ENCODE peak calls at places on chromosomes 2 and 18, in seven cellular contexts. U, X, E, M, T, H and A are unnamed samples.

GRCh38 chr2:151716721-151717120 is 17.6 kb downstream of the NEB start:
- DNase-seq in U (no peak), X (no peak), E (no peak), M (no peak), T (no peak), H (no peak), A (no peak)

GRCh38 chr2:205685314-205686230 is 3.3 kb downstream of the NRP2 start:
- DNase-seq in U (peak), X (peak), E (peak), M (no peak), T (no peak), H (peak), A (no peak)

GRCh38 chr2:3261511-3261910 is 116.1 kb downstream of the EIPR1 start:
- DNase-seq in U (no peak), X (no peak), E (no peak), M (no peak), T (peak), H (no peak), A (no peak)

GRCh38 chr2:181904022-181904632 is 12.6 kb downstream of the ITPRID2 start:
- DNase-seq in U (no peak), X (peak), E (no peak), M (no peak), T (no peak), H (no peak), A (no peak)

GRCh38 chr18:57801379-57802165 is 1.5 kb downstream of the ATP8B1 start:
- DNase-seq in U (no peak), X (peak), E (no peak), M (peak), T (no peak), H (no peak), A (no peak)

GRCh38 chr2:134314202-134314601 is 60.3 kb downstream of the MGAT5 start:
- DNase-seq in U (no peak), X (no peak), E (no peak), M (no peak), T (no peak), H (no peak), A (no peak)

GRCh38 chr18:22285299-22286140 is 116.1 kb downstream of the GATA6 start:
- DNase-seq in U (no peak), X (no peak), E (no peak), M (no peak), T (no peak), H (no peak), A (no peak)

GRCh38 chr2:134845719-134846118 is 7.3 kb downstream of the ACMSD start:
- DNase-seq in U (no peak), X (no peak), E (no peak), M (no peak), T (no peak), H (no peak), A (no peak)

GRCh38 chr2:28471214-28471613 is 24.6 kb upstream of the PLB1 start:
- DNase-seq in U (no peak), X (no peak), E (no peak), M (no peak), T (no peak), H (no peak), A (no peak)

GRCh38 chr2:50344509-50345106 is 687.3 kb downstream of the NRXN1 start:
- DNase-seq in U (no peak), X (peak), E (no peak), M (no peak), T (no peak), H (no peak), A (no peak)

GRCh38 chr2:628651-629050 is 48.6 kb downstream of the TMEM18 start:
- DNase-seq in U (no peak), X (no peak), E (no peak), M (no peak), T (no peak), H (no peak), A (no peak)

GRCh38 chr2:1132328-1132964 is 181.8 kb downstream of the SNTG2 start:
- DNase-seq in U (no peak), X (no peak), E (no peak), M (no peak), T (no peak), H (no peak), A (no peak)

GRCh38 chr2:95063401-95063958 is 38.0 kb downstream of the MAL start:
- DNase-seq in U (no peak), X (no peak), E (no peak), M (no peak), T (peak), H (no peak), A (peak)

GRCh38 chr2:102803041-102803896 is 41.4 kb downstream of the TMEM182 start:
- DNase-seq in U (no peak), X (no peak), E (no peak), M (no peak), T (no peak), H (no peak), A (no peak)

GRCh38 chr2:205461678-205462665 is 220.3 kb upstream of the NRP2 start:
- DNase-seq in U (no peak), X (no peak), E (no peak), M (no peak), T (no peak), H (no peak), A (no peak)

GRCh38 chr2:129467941-129468340 is 511.5 kb upstream of the RAB6C start:
- DNase-seq in U (no peak), X (no peak), E (no peak), M (no peak), T (no peak), H (no peak), A (no peak)

GRCh38 chr2:173355132-173355865 is 627 bp downstream of the CDCA7 start:
- DNase-seq in U (peak), X (peak), E (peak), M (peak), T (no peak), H (peak), A (no peak)

GRCh38 chr18:49531678-49532153 is 30.1 kb upstream of the LIPG start:
- DNase-seq in U (no peak), X (no peak), E (no peak), M (no peak), T (no peak), H (no peak), A (no peak)

GRCh38 chr2:86319700-86320369 is 17.6 kb downstream of the REEP1 start:
- DNase-seq in U (no peak), X (no peak), E (no peak), M (no peak), T (no peak), H (no peak), A (no peak)

GRCh38 chr18:42268793-42269192 is 313.8 kb downstream of the PIK3C3 start:
- DNase-seq in U (no peak), X (no peak), E (no peak), M (no peak), T (no peak), H (no peak), A (no peak)

GRCh38 chr2:62578837-62579640 is 73.0 kb upstream of the TMEM17 start:
- DNase-seq in U (no peak), X (no peak), E (no peak), M (no peak), T (no peak), H (no peak), A (no peak)

GRCh38 chr2:136168605-136169210 is 50.8 kb upstream of the CXCR4 start:
- DNase-seq in U (no peak), X (peak), E (no peak), M (no peak), T (no peak), H (no peak), A (no peak)

GRCh38 chr2:180690611-180691010 is 289.8 kb upstream of the UBE2E3 start:
- DNase-seq in U (no peak), X (no peak), E (no peak), M (no peak), T (no peak), H (no peak), A (no peak)

GRCh38 chr2:199765646-199766045 is 85.3 kb downstream of the FTCDNL1 start:
- DNase-seq in U (no peak), X (no peak), E (no peak), M (no peak), T (peak), H (no peak), A (no peak)

GRCh38 chr18:28176933-28177827 is at the start of gene CDH2:
- DNase-seq in U (peak), X (peak), E (peak), M (peak), T (peak), H (peak), A (no peak)

GRCh38 chr2:174673405-174673804 is 75.8 kb upstream of the WIPF1 start:
- DNase-seq in U (no peak), X (no peak), E (no peak), M (no peak), T (no peak), H (no peak), A (no peak)

GRCh38 chr18:56574827-56575226 is 63.6 kb downstream of the TXNL1 start:
- DNase-seq in U (no peak), X (no peak), E (no peak), M (no peak), T (no peak), H (peak), A (no peak)

GRCh38 chr2:64212801-64213321 is 68.6 kb upstream of the PELI1 start:
- DNase-seq in U (no peak), X (no peak), E (no peak), M (peak), T (no peak), H (no peak), A (no peak)

GRCh38 chr2:42105330-42106256 is 57.8 kb downstream of the PKDCC start:
- DNase-seq in U (no peak), X (no peak), E (peak), M (peak), T (no peak), H (no peak), A (no peak)

GRCh38 chr2:15242936-15243461 is 318.1 kb downstream of the NBAS start:
- DNase-seq in U (no peak), X (no peak), E (no peak), M (no peak), T (no peak), H (no peak), A (no peak)

GRCh38 chr2:163774862-163775261 is 39.1 kb upstream of the FIGN start:
- DNase-seq in U (no peak), X (no peak), E (no peak), M (no peak), T (no peak), H (no peak), A (no peak)

GRCh38 chr2:73239776-73240175 is 5.7 kb downstream of the CCT7 start:
- DNase-seq in U (no peak), X (no peak), E (no peak), M (no peak), T (no peak), H (no peak), A (no peak)

GRCh38 chr2:174918886-174919526 is 86.2 kb downstream of the CHN1 start:
- DNase-seq in U (no peak), X (no peak), E (no peak), M (no peak), T (no peak), H (no peak), A (no peak)

GRCh38 chr2:130358420-130359350 is 2.8 kb downstream of the PTPN18 start:
- DNase-seq in U (no peak), X (no peak), E (no peak), M (no peak), T (no peak), H (no peak), A (no peak)

GRCh38 chr2:128260239-128261138 is 58.2 kb downstream of the HS6ST1 start:
- DNase-seq in U (no peak), X (peak), E (no peak), M (peak), T (peak), H (no peak), A (no peak)
- TF ChIP-seq CTCF in U (no peak), X (no peak), E (no peak), M (no peak), T (peak), H (no peak), A (peak)

GRCh38 chr2:149490296-149490695 is 97.3 kb downstream of the MMADHC start:
- DNase-seq in U (no peak), X (no peak), E (no peak), M (no peak), T (no peak), H (no peak), A (no peak)

GRCh38 chr2:149486664-149487063 is 100.9 kb downstream of the MMADHC start:
- DNase-seq in U (no peak), X (no peak), E (no peak), M (no peak), T (no peak), H (no peak), A (no peak)

GRCh38 chr2:149489452-149489851 is 98.1 kb downstream of the MMADHC start:
- DNase-seq in U (no peak), X (no peak), E (no peak), M (no peak), T (no peak), H (no peak), A (no peak)

GRCh38 chr2:149488719-149489440 is 98.7 kb downstream of the MMADHC start:
- DNase-seq in U (no peak), X (no peak), E (no peak), M (no peak), T (no peak), H (no peak), A (no peak)

DNA sequence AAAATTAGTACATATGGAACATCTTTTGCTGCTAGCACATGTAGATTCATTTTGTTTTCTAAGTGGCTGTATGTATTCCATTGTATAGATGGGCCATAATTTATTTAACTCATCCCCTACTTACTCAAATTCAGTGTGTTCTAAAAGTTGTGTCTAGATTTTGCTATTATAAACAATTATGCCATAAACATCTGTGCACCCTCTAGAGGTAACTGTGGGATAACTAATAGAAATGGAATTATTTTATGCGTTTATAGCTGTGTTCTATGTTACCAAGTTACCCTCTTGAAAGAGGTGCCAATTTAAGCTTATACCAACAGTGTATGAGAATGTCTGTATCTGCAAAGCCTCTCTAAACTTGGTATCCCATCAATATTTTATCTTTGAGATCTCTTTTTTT is 100.4 kb downstream of the MMADHC start:
- DNase-seq in U (no peak), X (no peak), E (no peak), M (no peak), T (no peak), H (no peak), A (no peak)
- TF ChIP-seq CTCF in U (no peak), X (no peak), E (no peak), M (no peak), T (peak), H (no peak), A (peak)

GRCh38 chr2:10166489-10167295 is 44.2 kb downstream of the RRM2 start:
- DNase-seq in U (no peak), X (no peak), E (no peak), M (no peak), T (no peak), H (no peak), A (no peak)
- TF ChIP-seq CTCF in U (no peak), X (no peak), E (no peak), M (no peak), T (no peak), H (no peak), A (no peak)

GRCh38 chr2:70554338-70554892 is 789 bp upstream of the TGFA start:
- DNase-seq in U (no peak), X (no peak), E (no peak), M (no peak), T (no peak), H (no peak), A (no peak)
- TF ChIP-seq CTCF in U (peak), X (no peak), E (peak), M (no peak), T (peak), H (no peak), A (peak)

DNA sequence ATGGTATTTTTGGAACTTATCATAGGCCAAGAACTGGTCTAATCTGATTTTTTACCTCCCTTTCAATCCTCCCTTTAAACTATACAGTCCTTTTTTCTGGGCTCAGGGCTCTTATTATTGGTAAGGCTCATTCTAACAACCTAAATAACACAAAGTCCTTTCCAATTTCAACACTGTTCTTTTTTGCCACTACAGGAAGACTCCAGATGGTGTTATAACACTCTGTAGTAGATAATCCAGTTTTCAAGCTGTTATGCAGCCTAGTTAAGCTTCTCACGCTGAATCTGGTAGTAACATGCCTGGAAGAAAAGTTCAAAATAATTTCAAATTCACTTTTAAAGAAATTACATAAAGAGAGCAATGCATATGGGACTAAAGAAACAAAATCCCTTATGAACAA is 3.1 kb upstream of the MPP4 start:
- DNase-seq in U (no peak), X (no peak), E (no peak), M (no peak), T (no peak), H (no peak), A (no peak)
- TF ChIP-seq CTCF in U (no peak), X (no peak), E (no peak), M (no peak), T (no peak), H (no peak), A (no peak)

GRCh38 chr2:197354169-197354558 is 43.6 kb upstream of the ANKRD44 start:
- DNase-seq in U (no peak), X (no peak), E (no peak), M (no peak), T (no peak), H (no peak), A (no peak)

GRCh38 chr2:197357986-197358385 is 47.4 kb upstream of the ANKRD44 start:
- DNase-seq in U (no peak), X (no peak), E (no peak), M (no peak), T (no peak), H (no peak), A (no peak)

GRCh38 chr2:197353393-197354168 is 43.0 kb upstream of the ANKRD44 start:
- DNase-seq in U (no peak), X (no peak), E (no peak), M (no peak), T (no peak), H (no peak), A (no peak)

GRCh38 chr2:197358927-197359326 is 48.3 kb upstream of the ANKRD44 start:
- DNase-seq in U (no peak), X (no peak), E (no peak), M (no peak), T (no peak), H (no peak), A (no peak)

GRCh38 chr2:197356136-197356535 is 45.6 kb upstream of the ANKRD44 start:
- DNase-seq in U (no peak), X (no peak), E (no peak), M (no peak), T (no peak), H (no peak), A (no peak)
- TF ChIP-seq CTCF in U (no peak), X (peak), E (no peak), M (peak), T (peak), H (no peak), A (peak)